ENCODE peak calls at places on chromosomes 1 and 21, in seven cellular contexts. T is heart right ventricle, A is GM23248, X is hepatocyte, P is iPS DF 6.9, N is GM23338, S is AG04450. C is an unnamed sample.

GRCh38 chr1:109476825-109477224 is 6.9 kb upstream of the ATXN7L2 start:
- DNase-seq in T (no peak), A (no peak), X (no peak), P (no peak), N (no peak), S (no peak), C (peak)

GRCh38 chr1:93874025-93874651 is 4.9 kb downstream of the DNTTIP2 start:
- DNase-seq in T (no peak), A (peak), X (peak), P (no peak), N (peak), S (no peak), C (peak)

GRCh38 chr21:15604424-15604823 is 125.4 kb upstream of the USP25 start:
- DNase-seq in T (no peak), A (peak), X (no peak), P (no peak), N (peak), S (no peak), C (no peak)

GRCh38 chr1:41365772-41366427 is 4.7 kb downstream of the FOXO6 start:
- DNase-seq in T (no peak), A (no peak), X (no peak), P (no peak), N (peak), S (no peak), C (peak)

GRCh38 chr1:25820247-25821111 is 725 bp downstream of the MTFR1L start:
- DNase-seq in T (peak), A (peak), X (peak), P (no peak), N (peak), S (no peak), C (peak)

GRCh38 chr21:22342855-22343254 is 1344.6 kb downstream of the NCAM2 start:
- DNase-seq in T (no peak), A (no peak), X (no peak), P (no peak), N (no peak), S (no peak), C (no peak)

GRCh38 chr1:5752715-5753330 is 239.4 kb downstream of the NPHP4 start:
- DNase-seq in T (no peak), A (no peak), X (no peak), P (no peak), N (no peak), S (no peak), C (peak)

GRCh38 chr1:53367503-53368313 is 39.8 kb upstream of the LRP8 start:
- DNase-seq in T (no peak), A (no peak), X (no peak), P (no peak), N (no peak), S (no peak), C (no peak)

GRCh38 chr1:59008599-59009347 is 224.9 kb upstream of the JUN start:
- DNase-seq in T (no peak), A (peak), X (no peak), P (no peak), N (no peak), S (no peak), C (peak)

GRCh38 chr1:117753652-117754051 is 147.8 kb downstream of the TENT5C start:
- DNase-seq in T (no peak), A (peak), X (no peak), P (no peak), N (no peak), S (peak), C (peak)

GRCh38 chr1:113456967-113457366 is 66.7 kb downstream of the MAGI3 start:
- DNase-seq in T (peak), A (peak), X (peak), P (no peak), N (no peak), S (peak), C (peak)

GRCh38 chr1:37930246-37931142 is 16.4 kb downstream of the INPP5B start:
- DNase-seq in T (peak), A (peak), X (peak), P (no peak), N (no peak), S (no peak), C (peak)

GRCh38 chr1:69915347-69915746 is 290.0 kb downstream of the LRRC40 start:
- DNase-seq in T (no peak), A (peak), X (no peak), P (no peak), N (no peak), S (peak), C (no peak)

GRCh38 chr1:177976596-177976995 is 6.7 kb upstream of the SEC16B start:
- DNase-seq in T (no peak), A (peak), X (no peak), P (no peak), N (no peak), S (no peak), C (no peak)

GRCh38 chr1:203628185-203628996 is 1.8 kb downstream of the ATP2B4 start:
- DNase-seq in T (peak), A (peak), X (peak), P (no peak), N (peak), S (no peak), C (peak)
- H3K4me3 ChIP-seq in T (peak), A (peak), X (peak), P (peak), N (peak), S (peak), C (peak)

GRCh38 chr1:218459450-218459849 is 114.3 kb downstream of the TGFB2 start:
- DNase-seq in T (peak), A (no peak), X (no peak), P (no peak), N (peak), S (no peak), C (no peak)
- H3K4me3 ChIP-seq in T (no peak), A (no peak), X (no peak), P (no peak), N (no peak), S (no peak), C (peak)

GRCh38 chr1:245310605-245311531 is 156.1 kb downstream of the KIF26B start:
- DNase-seq in T (no peak), A (peak), X (peak), P (no peak), N (peak), S (no peak), C (no peak)
- H3K4me3 ChIP-seq in T (no peak), A (peak), X (no peak), P (no peak), N (no peak), S (no peak), C (no peak)

GRCh38 chr1:11682287-11682771 is 1.4 kb upstream of the MAD2L2 start:
- DNase-seq in T (no peak), A (peak), X (no peak), P (no peak), N (peak), S (no peak), C (peak)
- H3K4me3 ChIP-seq in T (no peak), A (no peak), X (no peak), P (no peak), N (peak), S (no peak), C (no peak)

DNA sequence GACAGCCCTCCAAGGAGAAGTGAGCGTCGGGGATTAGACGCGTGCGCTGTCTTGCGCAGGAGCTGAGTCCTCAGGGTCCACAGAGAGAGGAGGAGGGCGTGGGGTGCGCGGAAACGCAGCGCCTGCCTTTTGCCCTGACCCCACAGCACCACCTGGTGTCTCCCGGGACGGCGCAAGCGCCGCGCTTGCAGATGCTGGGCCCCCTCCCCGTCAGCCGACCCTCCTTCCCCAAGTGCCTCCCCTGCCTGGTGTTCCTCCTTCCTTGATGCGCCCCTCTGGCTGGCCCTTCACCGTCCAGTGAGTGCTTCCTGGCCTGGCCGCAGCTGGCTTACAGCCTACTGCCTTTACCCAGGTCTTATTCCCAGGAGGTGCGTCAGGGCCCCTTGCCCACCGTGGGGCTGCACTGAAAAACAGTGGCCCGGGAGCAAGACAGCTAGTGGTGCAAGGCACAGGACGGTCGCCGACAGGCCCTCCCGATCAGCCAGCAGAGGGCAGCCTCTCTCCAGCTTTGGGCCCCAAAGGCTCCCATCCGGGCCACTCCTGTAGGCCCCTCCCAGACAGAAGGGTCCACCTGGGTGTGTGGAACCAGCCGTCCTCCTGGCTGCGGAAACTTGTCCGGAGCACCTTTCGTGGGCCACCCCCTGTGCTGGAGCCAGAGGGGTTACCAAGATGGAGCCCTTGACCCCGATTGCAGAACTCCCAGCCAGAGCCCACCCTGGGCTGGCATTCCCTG is 12.9 kb upstream of the PHLDA3 start:
- DNase-seq in T (peak), A (peak), X (peak), P (no peak), N (peak), S (no peak), C (peak)
- H3K4me3 ChIP-seq in T (peak), A (peak), X (no peak), P (peak), N (peak), S (no peak), C (peak)

DNA sequence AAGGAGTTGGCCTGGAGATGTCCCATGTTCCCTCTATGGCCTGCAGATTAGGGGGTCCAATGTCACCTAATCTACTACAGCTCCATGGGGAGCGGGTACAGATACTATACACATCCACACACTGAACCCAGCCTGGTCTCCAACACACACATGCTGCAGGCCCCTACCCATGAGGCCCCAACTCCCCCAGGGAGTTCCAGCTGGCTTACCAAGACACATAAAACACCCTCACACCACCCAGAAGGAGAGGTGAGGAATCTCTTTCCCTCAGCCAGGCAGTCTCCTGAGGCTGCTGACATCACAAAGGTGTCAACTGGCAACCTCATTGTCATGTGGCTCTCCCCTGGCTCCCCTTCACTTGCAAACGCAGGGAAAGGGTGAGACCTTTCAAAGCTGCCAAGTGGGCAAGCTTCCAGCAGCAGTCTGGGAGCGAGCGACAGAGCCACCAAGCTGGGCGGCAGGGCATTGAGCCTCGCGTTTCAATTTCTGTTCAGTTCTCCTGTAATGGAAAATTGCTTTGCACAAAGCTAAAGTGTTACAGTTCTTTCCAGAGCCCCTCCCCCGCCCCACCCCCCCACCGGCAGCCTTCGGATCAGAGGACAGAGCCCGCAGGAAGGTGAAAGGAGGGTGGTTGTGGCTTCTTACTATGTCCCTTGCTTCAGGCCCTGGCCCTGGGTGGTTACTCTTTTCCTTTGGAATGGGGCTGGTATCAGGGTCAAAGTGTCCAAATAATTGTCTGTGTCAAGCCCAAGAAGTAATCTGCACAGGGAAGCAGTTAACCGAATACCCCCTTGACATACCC is at the start of gene LRRC52:
- DNase-seq in T (peak), A (no peak), X (peak), P (peak), N (peak), S (no peak), C (no peak)
- H3K4me3 ChIP-seq in T (no peak), A (no peak), X (no peak), P (no peak), N (peak), S (no peak), C (no peak)

GRCh38 chr1:91546876-91547275 is 46.2 kb downstream of the CDC7 start:
- DNase-seq in T (no peak), A (no peak), X (no peak), P (no peak), N (peak), S (no peak), C (peak)

GRCh38 chr1:91549041-91549735 is 48.5 kb downstream of the CDC7 start:
- DNase-seq in T (no peak), A (no peak), X (no peak), P (no peak), N (no peak), S (no peak), C (no peak)

GRCh38 chr1:91550961-91551360 is 50.3 kb downstream of the CDC7 start:
- DNase-seq in T (no peak), A (no peak), X (no peak), P (no peak), N (no peak), S (no peak), C (no peak)

GRCh38 chr1:91546301-91546581 is 45.6 kb downstream of the CDC7 start:
- DNase-seq in T (no peak), A (no peak), X (no peak), P (no peak), N (no peak), S (no peak), C (no peak)

DNA sequence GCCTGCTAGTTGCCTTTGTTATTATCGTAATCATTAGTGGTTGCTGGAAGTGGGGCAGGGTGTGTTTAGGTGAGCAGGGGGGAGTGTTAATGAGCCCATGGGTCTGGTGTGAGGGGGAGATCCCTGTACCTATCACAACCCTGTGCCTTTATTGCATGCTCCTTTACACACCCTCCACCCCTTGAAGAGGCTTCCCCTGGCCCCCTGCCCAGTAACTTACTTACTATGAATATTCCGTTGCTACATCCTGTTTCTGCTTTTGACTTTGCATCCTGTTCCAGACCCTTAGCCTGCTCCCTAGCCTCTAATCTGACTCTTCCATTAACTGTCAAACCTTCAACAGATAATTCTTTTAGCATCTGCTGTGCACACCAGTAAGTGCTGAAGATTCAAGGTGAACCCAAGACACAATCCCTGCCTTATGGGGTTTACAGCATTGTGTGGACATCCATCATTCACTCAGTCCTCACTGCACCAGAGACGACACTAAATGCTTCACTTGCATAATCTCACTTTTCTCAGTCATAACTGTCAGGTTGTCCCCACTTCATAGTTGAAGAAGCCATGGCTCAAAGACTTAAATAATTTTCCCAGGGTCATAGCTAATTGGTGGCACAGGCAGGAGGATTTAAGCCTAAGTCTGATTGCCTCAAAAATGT is 47.9 kb downstream of the CDC7 start:
- DNase-seq in T (no peak), A (no peak), X (no peak), P (no peak), N (no peak), S (no peak), C (no peak)
- H3K4me3 ChIP-seq in T (no peak), A (no peak), X (no peak), P (no peak), N (no peak), S (no peak), C (no peak)

GRCh38 chr1:216722841-216723240 is 388 bp downstream of the ESRRG start:
- DNase-seq in T (no peak), A (no peak), X (no peak), P (no peak), N (peak), S (no peak), C (no peak)
- H3K4me3 ChIP-seq in T (peak), A (no peak), X (peak), P (peak), N (peak), S (peak), C (peak)

GRCh38 chr21:33586927-33587326 is 1.6 kb downstream of the DONSON start:
- DNase-seq in T (no peak), A (no peak), X (no peak), P (no peak), N (no peak), S (no peak), C (peak)
- H3K4me3 ChIP-seq in T (no peak), A (peak), X (no peak), P (no peak), N (peak), S (peak), C (peak)

C was measured in osteoblast.